ENCODE peak calls at places on chromosomes 16 and 17, in five cellular contexts. L, X, T, M and B are unnamed samples.

GRCh38 chr17:13230350-13230900 is 212.6 kb upstream of the ELAC2 start:
- DNase-seq in M (no peak), X (no peak), L (no peak), T (no peak), B (no peak)

GRCh38 chr16:11681526-11681925 is 13.3 kb downstream of the SNN start:
- DNase-seq in L (no peak), M (no peak), X (no peak), T (no peak), B (no peak)

GRCh38 chr17:55441544-55441943 is 19.9 kb upstream of the MMD start:
- DNase-seq in T (no peak), X (no peak), M (no peak), L (no peak), B (no peak)

GRCh38 chr17:55072910-55073309 is 104.3 kb downstream of the STXBP4 start:
- DNase-seq in M (no peak), L (no peak), T (no peak), X (no peak), B (no peak)

GRCh38 chr17:49779730-49780220 is 8.7 kb upstream of the KAT7 start:
- DNase-seq in T (peak; percentile 23), X (no peak), L (peak; percentile 76), M (no peak), B (no peak)

GRCh38 chr16:88886311-88886914 is 20.0 kb upstream of the PABPN1L start:
- DNase-seq in T (no peak), M (no peak), X (no peak), L (no peak), B (no peak)

GRCh38 chr17:1298616-1299015 is 19.2 kb downstream of the TRARG1 start:
- DNase-seq in L (no peak), X (no peak), T (no peak), M (no peak), B (no peak)

GRCh38 chr16:56245197-56245596 is 53.9 kb downstream of the GNAO1 start:
- DNase-seq in X (no peak), T (no peak), M (no peak), L (peak; percentile 57), B (no peak)

GRCh38 chr17:64159051-64159590 is 29.2 kb upstream of the ERN1 start:
- DNase-seq in T (no peak), M (no peak), X (no peak), L (no peak), B (no peak)

GRCh38 chr17:12958786-12959185 is 59.0 kb downstream of the ELAC2 start:
- DNase-seq in L (peak; percentile 40), M (no peak), X (no peak), T (no peak), B (peak; percentile 3)

GRCh38 chr16:17159616-17160015 is 311.1 kb downstream of the XYLT1 start:
- DNase-seq in L (no peak), T (no peak), X (no peak), M (no peak), B (no peak)

GRCh38 chr16:15970202-15970601 is 20.8 kb downstream of the ABCC1 start:
- DNase-seq in X (no peak), L (peak; percentile 39), M (no peak), T (no peak), B (no peak)

GRCh38 chr16:15949210-15950166 is at the start of gene ABCC1:
- DNase-seq in M (peak; percentile 21), L (no peak), X (no peak), T (peak; percentile 59), B (peak; percentile 29)

GRCh38 chr17:52027620-52028019 is 130.9 kb downstream of the CA10 start:
- DNase-seq in L (peak; percentile 84), T (peak; percentile 2), X (no peak), M (no peak), B (no peak)

GRCh38 chr17:81004336-81005015 is 12.8 kb downstream of the CHMP6 start:
- DNase-seq in M (no peak), L (no peak), X (no peak), T (no peak), B (no peak)

GRCh38 chr16:50093607-50094570 is 28.1 kb downstream of the HEATR3 start:
- DNase-seq in L (no peak), X (peak; percentile 13), M (no peak), T (no peak), B (peak; percentile 12)

GRCh38 chr17:16906670-16907069 is 65.2 kb downstream of the TNFRSF13B start:
- DNase-seq in M (no peak), X (no peak), L (no peak), T (no peak), B (no peak)

GRCh38 chr17:48553190-48553547 is 8.3 kb upstream of the HOXB2 start:
- DNase-seq in M (no peak), L (no peak), X (no peak), T (no peak), B (no peak)

GRCh38 chr16:52597772-52598483 is 51.0 kb upstream of the TOX3 start:
- DNase-seq in X (no peak), T (no peak), L (no peak), M (no peak), B (no peak)

GRCh38 chr17:7841622-7842379 is 7.8 kb downstream of the KDM6B start:
- DNase-seq in M (peak; percentile 91), X (no peak), T (peak; percentile 92), L (peak; percentile 82), B (peak; percentile 86)

GRCh38 chr16:71384073-71384724 is 25.7 kb downstream of the CALB2 start:
- DNase-seq in X (no peak), L (no peak), M (no peak), T (no peak), B (no peak)

GRCh38 chr16:6018848-6019489 is 921.4 kb upstream of the EEF2KMT start:
- DNase-seq in M (peak; percentile 51), T (no peak), L (no peak), X (no peak), B (no peak)

GRCh38 chr17:31877911-31878702 is 19.1 kb upstream of the COPRS start:
- DNase-seq in T (no peak), L (no peak), X (peak; percentile 96), M (no peak), B (no peak)

GRCh38 chr17:82250868-82251500 is 22.1 kb downstream of the SLC16A3 start:
- DNase-seq in L (no peak), T (no peak), X (no peak), M (no peak), B (no peak)

GRCh38 chr16:57297856-57298255 is 13.4 kb upstream of the PLLP start:
- DNase-seq in M (no peak), L (no peak), T (no peak), X (no peak), B (no peak)

GRCh38 chr17:5422505-5422904 is 2.5 kb downstream of the RPAIN start:
- DNase-seq in L (peak; percentile 85), T (peak; percentile 40), M (no peak), X (no peak), B (no peak)

GRCh38 chr17:4715071-4715749 is 4.8 kb downstream of the ARRB2 start:
- DNase-seq in X (no peak), T (no peak), L (no peak), M (no peak), B (no peak)

GRCh38 chr17:62750502-62751349 is 57.4 kb downstream of the MARCHF10 start:
- DNase-seq in T (no peak), L (no peak), X (no peak), M (no peak), B (peak; percentile 16)

GRCh38 chr17:73566905-73567782 is 77.1 kb downstream of the SDK2 start:
- DNase-seq in T (no peak), L (no peak), X (no peak), M (no peak), B (no peak)

GRCh38 chr17:36901506-36901905 is 35.8 kb upstream of the LHX1 start:
- DNase-seq in T (no peak), L (peak; percentile 92), X (no peak), M (no peak), B (no peak)